ENCODE peak calls at places on chromosomes 6 and 20, in seven cellular contexts. One of them, this sample, is unnamed. For H3K36me3, the result is how much of the 10 kb centered on the place peaks cover.

GRCh38 chr20:53677447-53678314 is 84.0 kb upstream of the ZNF217 start:
- DNase-seq in Caco-2: peak
- DNase-seq in mucosa of descending colon: peak
- DNase-seq in gastrocnemius medialis: no peak
- DNase-seq in upper lobe of right lung: peak
- DNase-seq in body of pancreas: peak
- DNase-seq in sigmoid colon: no peak
- DNase-seq in this sample: no peak

GRCh38 chr20:64062596-64063388 is at the start of gene TCEA2:
- DNase-seq in upper lobe of right lung: peak
- DNase-seq in mucosa of descending colon: peak
- DNase-seq in body of pancreas: peak
- DNase-seq in Caco-2: peak
- DNase-seq in sigmoid colon: peak
- DNase-seq in gastrocnemius medialis: peak
- DNase-seq in this sample: peak

GRCh38 chr6:170087946-170088348 is 202.9 kb downstream of the DLL1 start:
- DNase-seq in upper lobe of right lung: peak
- DNase-seq in Caco-2: peak
- DNase-seq in sigmoid colon: peak
- DNase-seq in body of pancreas: no peak
- DNase-seq in mucosa of descending colon: peak
- DNase-seq in gastrocnemius medialis: no peak
- DNase-seq in this sample: no peak

GRCh38 chr6:31723245-31723979 is at the start of gene MPIG6B:
- DNase-seq in sigmoid colon: no peak
- DNase-seq in mucosa of descending colon: no peak
- DNase-seq in gastrocnemius medialis: no peak
- DNase-seq in upper lobe of right lung: no peak
- DNase-seq in body of pancreas: no peak
- DNase-seq in Caco-2: no peak
- DNase-seq in this sample: no peak

GRCh38 chr6:83252717-83253116 is 59.6 kb downstream of the RWDD2A start:
- DNase-seq in sigmoid colon: no peak
- DNase-seq in gastrocnemius medialis: no peak
- DNase-seq in Caco-2: no peak
- DNase-seq in upper lobe of right lung: no peak
- DNase-seq in mucosa of descending colon: no peak
- DNase-seq in body of pancreas: no peak
- DNase-seq in this sample: no peak

GRCh38 chr20:6769953-6770831 is 2.7 kb downstream of the BMP2 start:
- DNase-seq in gastrocnemius medialis: no peak
- DNase-seq in sigmoid colon: peak
- DNase-seq in mucosa of descending colon: peak
- DNase-seq in upper lobe of right lung: peak
- DNase-seq in Caco-2: peak
- DNase-seq in body of pancreas: peak
- DNase-seq in this sample: no peak

GRCh38 chr20:21936720-21937380 is 231.4 kb downstream of the PAX1 start:
- DNase-seq in sigmoid colon: no peak
- DNase-seq in gastrocnemius medialis: no peak
- DNase-seq in Caco-2: no peak
- DNase-seq in upper lobe of right lung: no peak
- DNase-seq in mucosa of descending colon: no peak
- DNase-seq in body of pancreas: no peak
- DNase-seq in this sample: peak

GRCh38 chr6:139344186-139344963 is 30.1 kb downstream of the CITED2 start:
- DNase-seq in gastrocnemius medialis: no peak
- DNase-seq in sigmoid colon: no peak
- DNase-seq in upper lobe of right lung: no peak
- DNase-seq in body of pancreas: peak
- DNase-seq in Caco-2: no peak
- DNase-seq in mucosa of descending colon: no peak
- DNase-seq in this sample: no peak

GRCh38 chr20:51424270-51425041 is 118.1 kb downstream of the NFATC2 start:
- DNase-seq in mucosa of descending colon: no peak
- DNase-seq in sigmoid colon: no peak
- DNase-seq in upper lobe of right lung: no peak
- DNase-seq in Caco-2: no peak
- DNase-seq in gastrocnemius medialis: no peak
- DNase-seq in body of pancreas: no peak
- DNase-seq in this sample: no peak

GRCh38 chr6:16540804-16541752 is 220.2 kb downstream of the ATXN1 start:
- DNase-seq in upper lobe of right lung: no peak
- DNase-seq in Caco-2: no peak
- DNase-seq in gastrocnemius medialis: peak
- DNase-seq in mucosa of descending colon: peak
- DNase-seq in body of pancreas: no peak
- DNase-seq in sigmoid colon: peak
- DNase-seq in this sample: no peak

GRCh38 chr6:105882833-105883232 is 203.3 kb upstream of the PRDM1 start:
- DNase-seq in body of pancreas: no peak
- DNase-seq in gastrocnemius medialis: no peak
- DNase-seq in mucosa of descending colon: no peak
- DNase-seq in upper lobe of right lung: no peak
- DNase-seq in sigmoid colon: no peak
- DNase-seq in Caco-2: no peak
- DNase-seq in this sample: no peak

GRCh38 chr20:50478162-50479036 is 31.8 kb upstream of the PTPN1 start:
- DNase-seq in Caco-2: peak
- DNase-seq in gastrocnemius medialis: peak
- DNase-seq in upper lobe of right lung: peak
- DNase-seq in sigmoid colon: peak
- DNase-seq in body of pancreas: peak
- DNase-seq in mucosa of descending colon: peak
- DNase-seq in this sample: peak

GRCh38 chr6:156848123-156848522 is 70.9 kb downstream of the ARID1B start:
- DNase-seq in Caco-2: no peak
- DNase-seq in sigmoid colon: no peak
- DNase-seq in body of pancreas: no peak
- DNase-seq in upper lobe of right lung: no peak
- DNase-seq in gastrocnemius medialis: no peak
- DNase-seq in mucosa of descending colon: no peak
- DNase-seq in this sample: no peak

GRCh38 chr6:12725263-12725662 is 8.7 kb downstream of the PHACTR1 start:
- DNase-seq in body of pancreas: no peak
- DNase-seq in Caco-2: no peak
- DNase-seq in gastrocnemius medialis: no peak
- DNase-seq in upper lobe of right lung: no peak
- DNase-seq in mucosa of descending colon: no peak
- DNase-seq in sigmoid colon: no peak
- DNase-seq in this sample: no peak

GRCh38 chr6:6003334-6004146 is 3.2 kb downstream of the NRN1 start:
- DNase-seq in gastrocnemius medialis: no peak
- DNase-seq in sigmoid colon: no peak
- DNase-seq in body of pancreas: no peak
- DNase-seq in Caco-2: no peak
- DNase-seq in mucosa of descending colon: no peak
- DNase-seq in upper lobe of right lung: no peak
- DNase-seq in this sample: no peak

GRCh38 chr6:105015482-105015881 is 58.6 kb downstream of the LIN28B start:
- DNase-seq in upper lobe of right lung: no peak
- DNase-seq in sigmoid colon: no peak
- DNase-seq in Caco-2: no peak
- DNase-seq in gastrocnemius medialis: no peak
- DNase-seq in body of pancreas: no peak
- DNase-seq in mucosa of descending colon: no peak
- DNase-seq in this sample: no peak

GRCh38 chr6:50271266-50271665 is 221.5 kb upstream of the DEFB112 start:
- DNase-seq in sigmoid colon: no peak
- DNase-seq in mucosa of descending colon: no peak
- DNase-seq in body of pancreas: no peak
- DNase-seq in upper lobe of right lung: no peak
- DNase-seq in gastrocnemius medialis: no peak
- DNase-seq in Caco-2: no peak
- DNase-seq in this sample: no peak

GRCh38 chr20:15708984-15709598 is 864.2 kb downstream of the KIF16B start:
- DNase-seq in gastrocnemius medialis: no peak
- DNase-seq in Caco-2: peak
- DNase-seq in body of pancreas: peak
- DNase-seq in sigmoid colon: no peak
- DNase-seq in mucosa of descending colon: peak
- DNase-seq in upper lobe of right lung: peak
- DNase-seq in this sample: peak

GRCh38 chr6:11902527-11902926 is 109.6 kb upstream of the HIVEP1 start:
- DNase-seq in sigmoid colon: no peak
- DNase-seq in upper lobe of right lung: no peak
- DNase-seq in gastrocnemius medialis: no peak
- DNase-seq in mucosa of descending colon: no peak
- DNase-seq in Caco-2: no peak
- DNase-seq in body of pancreas: no peak
- DNase-seq in this sample: no peak

GRCh38 chr20:36440370-36441026 is 100.8 kb upstream of the MYL9 start:
- DNase-seq in Caco-2: no peak
- DNase-seq in gastrocnemius medialis: no peak
- DNase-seq in upper lobe of right lung: no peak
- DNase-seq in body of pancreas: no peak
- DNase-seq in sigmoid colon: no peak
- DNase-seq in mucosa of descending colon: no peak
- DNase-seq in this sample: no peak

GRCh38 chr6:128899651-128900050 is 16.7 kb downstream of the LAMA2 start:
- DNase-seq in sigmoid colon: no peak
- DNase-seq in body of pancreas: no peak
- DNase-seq in upper lobe of right lung: no peak
- DNase-seq in gastrocnemius medialis: no peak
- DNase-seq in Caco-2: no peak
- DNase-seq in mucosa of descending colon: no peak
- DNase-seq in this sample: no peak

DNA sequence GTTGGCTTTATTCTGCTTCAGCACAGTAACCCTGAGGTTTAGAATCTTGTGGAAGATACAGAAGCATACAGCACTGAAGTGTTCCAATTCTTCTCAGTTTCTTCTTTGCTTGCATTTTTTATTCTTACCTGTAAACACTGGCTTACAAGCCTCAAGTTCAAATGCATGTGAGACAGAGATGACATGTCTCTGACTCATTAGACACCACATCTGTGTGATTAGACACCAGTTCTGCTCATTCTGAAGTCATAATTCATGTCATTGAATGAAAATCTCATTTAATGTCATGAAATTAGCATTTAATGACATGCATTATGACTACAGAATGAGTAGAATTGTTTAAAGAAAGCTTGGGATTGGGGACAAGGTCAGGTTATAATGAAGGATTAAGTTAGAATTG is 5.8 kb downstream of the GZF1 start:
- DNase-seq in upper lobe of right lung: no peak
- DNase-seq in mucosa of descending colon: no peak
- DNase-seq in body of pancreas: no peak
- DNase-seq in Caco-2: no peak
- DNase-seq in sigmoid colon: no peak
- DNase-seq in gastrocnemius medialis: no peak
- DNase-seq in this sample: no peak
- H3K36me3 ChIP-seq in upper lobe of right lung: half or more
- H3K36me3 ChIP-seq in mucosa of descending colon: under half
- H3K36me3 ChIP-seq in body of pancreas: under half
- H3K36me3 ChIP-seq in Caco-2: under half
- H3K36me3 ChIP-seq in sigmoid colon: under half
- H3K36me3 ChIP-seq in gastrocnemius medialis: under half
- H3K36me3 ChIP-seq in this sample: under half

DNA sequence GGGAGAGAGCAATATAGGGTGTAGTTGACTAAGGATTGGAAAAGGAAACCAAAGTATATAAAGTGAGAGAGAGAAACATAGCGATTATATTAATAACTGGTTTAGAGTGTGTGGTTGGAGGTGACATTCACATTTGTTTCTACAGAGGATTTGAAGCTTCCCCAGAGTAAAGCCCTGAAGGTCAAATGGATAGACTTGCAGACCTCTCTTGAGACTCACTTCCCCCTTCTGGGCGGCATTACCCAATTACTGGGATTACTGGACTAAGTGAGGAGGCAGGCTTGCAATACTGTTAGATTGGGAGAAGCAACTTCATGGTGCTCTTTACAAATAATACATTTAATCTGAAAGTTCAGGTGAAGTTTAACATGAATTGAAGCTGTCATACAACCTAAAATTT is 10.7 kb downstream of the FIG4 start:
- DNase-seq in Caco-2: no peak
- DNase-seq in body of pancreas: no peak
- DNase-seq in sigmoid colon: no peak
- DNase-seq in mucosa of descending colon: no peak
- DNase-seq in upper lobe of right lung: no peak
- DNase-seq in gastrocnemius medialis: no peak
- DNase-seq in this sample: no peak
- H3K36me3 ChIP-seq in Caco-2: under half
- H3K36me3 ChIP-seq in body of pancreas: under half
- H3K36me3 ChIP-seq in sigmoid colon: under half
- H3K36me3 ChIP-seq in mucosa of descending colon: under half
- H3K36me3 ChIP-seq in upper lobe of right lung: under half
- H3K36me3 ChIP-seq in gastrocnemius medialis: under half
- H3K36me3 ChIP-seq in this sample: under half

DNA sequence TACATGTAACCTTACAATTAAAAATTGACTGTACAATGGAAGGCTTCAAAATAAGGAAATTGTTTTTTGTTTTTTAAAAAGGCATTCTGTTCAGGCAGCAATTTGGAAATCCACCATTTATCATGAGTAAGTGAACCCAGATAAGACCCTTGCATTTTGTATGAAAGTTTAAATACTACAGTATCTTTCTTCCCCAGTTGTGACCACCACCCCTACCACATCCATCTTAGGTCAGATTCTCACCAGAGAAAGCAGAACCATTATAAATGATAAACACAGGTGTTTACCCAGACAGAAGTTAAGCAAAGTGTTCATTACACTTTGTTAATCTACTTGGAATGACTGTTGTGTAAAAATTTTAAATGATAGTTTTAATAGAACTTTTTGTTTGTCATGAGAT is 20.2 kb downstream of the SENP6 start:
- DNase-seq in gastrocnemius medialis: no peak
- DNase-seq in sigmoid colon: no peak
- DNase-seq in Caco-2: no peak
- DNase-seq in body of pancreas: no peak
- DNase-seq in mucosa of descending colon: no peak
- DNase-seq in upper lobe of right lung: no peak
- DNase-seq in this sample: no peak
- H3K36me3 ChIP-seq in gastrocnemius medialis: under half
- H3K36me3 ChIP-seq in sigmoid colon: under half
- H3K36me3 ChIP-seq in Caco-2: under half
- H3K36me3 ChIP-seq in body of pancreas: under half
- H3K36me3 ChIP-seq in mucosa of descending colon: under half
- H3K36me3 ChIP-seq in upper lobe of right lung: under half
- H3K36me3 ChIP-seq in this sample: under half

DNA sequence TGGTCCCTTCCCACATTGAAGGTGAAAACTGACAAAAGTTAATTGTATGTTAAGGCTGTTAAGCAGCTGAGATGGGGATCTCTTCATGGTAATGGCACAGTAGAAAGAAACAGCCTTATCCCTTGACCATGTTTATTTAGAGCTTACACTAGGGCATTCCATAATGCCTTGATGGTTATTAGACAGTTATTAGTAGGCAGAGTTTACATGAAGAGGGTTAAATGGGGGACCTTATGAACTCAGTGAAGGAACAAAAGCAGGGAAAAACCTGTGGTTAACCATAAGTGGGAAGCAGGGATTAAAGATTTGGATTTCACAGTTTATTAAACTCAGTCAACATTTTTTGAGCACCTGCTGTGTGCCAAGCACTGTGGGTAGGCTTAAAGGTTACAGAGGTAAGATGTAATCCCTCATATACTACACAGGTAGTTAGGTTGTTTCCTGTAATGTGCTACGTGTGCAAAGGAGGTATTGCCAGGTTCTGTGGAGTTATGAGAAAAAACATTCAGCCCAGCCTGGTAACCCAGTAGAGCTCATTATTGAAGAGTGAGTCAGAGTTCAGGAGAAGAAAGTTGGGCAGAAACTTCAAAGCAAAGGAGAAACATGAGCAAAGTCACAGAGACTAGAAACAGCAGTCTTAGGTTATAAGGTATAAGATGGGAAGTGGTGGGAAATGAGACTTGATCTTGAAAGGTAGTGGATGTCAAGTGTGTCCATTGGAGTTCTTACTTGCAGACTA is 32.3 kb upstream of the GNRH2 start:
- DNase-seq in gastrocnemius medialis: no peak
- DNase-seq in upper lobe of right lung: no peak
- DNase-seq in mucosa of descending colon: no peak
- DNase-seq in Caco-2: no peak
- DNase-seq in sigmoid colon: no peak
- DNase-seq in body of pancreas: no peak
- DNase-seq in this sample: no peak
- H3K36me3 ChIP-seq in gastrocnemius medialis: under half
- H3K36me3 ChIP-seq in upper lobe of right lung: under half
- H3K36me3 ChIP-seq in mucosa of descending colon: under half
- H3K36me3 ChIP-seq in Caco-2: under half
- H3K36me3 ChIP-seq in sigmoid colon: under half
- H3K36me3 ChIP-seq in body of pancreas: under half
- H3K36me3 ChIP-seq in this sample: under half